ENCODE peak calls at places on chromosomes 13 and 19, in nine cellular contexts. K is Peyer's patch, A is thyroid gland, H is fibroblast of lung, Y is cardiac fibroblast, O is heart left ventricle, L is suprapubic skin, X is upper lobe of right lung, M is tibial nerve. F is an unnamed sample.

GRCh38 chr19:29083863-29084262 is 129.1 kb downstream of the UQCRFS1 start:
- DNase-seq in K (no peak), A (no peak), H (no peak), Y (no peak), O (no peak), L (no peak), X (no peak), M (no peak), F (no peak)

GRCh38 chr13:108060111-108060510 is 155.2 kb downstream of the LIG4 start:
- DNase-seq in K (no peak), A (no peak), H (no peak), Y (no peak), O (no peak), L (no peak), X (no peak), M (no peak), F (no peak)

GRCh38 chr19:38191747-38192146 is 32.3 kb downstream of the DPF1 start:
- DNase-seq in K (no peak), A (no peak), H (no peak), Y (no peak), O (no peak), L (no peak), X (no peak), M (no peak), F (no peak)

GRCh38 chr19:57803594-57804325 is 11.0 kb downstream of the ZNF552 start:
- DNase-seq in K (peak; percentile 59), A (peak; percentile 35), H (peak; percentile 58), Y (peak; percentile 82), O (no peak), L (no peak), X (peak; percentile 63), M (no peak), F (peak; percentile 83)

GRCh38 chr13:20911037-20911436 is 8.5 kb upstream of the XPO4 start:
- DNase-seq in K (no peak), A (no peak), H (no peak), Y (no peak), O (no peak), L (no peak), X (no peak), M (no peak), F (no peak)

GRCh38 chr19:56751078-56751489 is 79.5 kb upstream of the ZNF835 start:
- DNase-seq in K (no peak), A (peak; percentile 51), H (no peak), Y (no peak), O (no peak), L (no peak), X (no peak), M (no peak), F (no peak)

GRCh38 chr19:49326165-49326704 is 1.2 kb upstream of the SLC6A16 start:
- DNase-seq in K (no peak), A (no peak), H (no peak), Y (no peak), O (no peak), L (no peak), X (no peak), M (no peak), F (no peak)

GRCh38 chr19:23002690-23003422 is at the start of gene ZNF728:
- DNase-seq in K (peak; percentile 44), A (peak; percentile 52), H (no peak), Y (no peak), O (peak; percentile 93), L (peak; percentile 59), X (peak; percentile 61), M (peak; percentile 26), F (no peak)

GRCh38 chr19:42455621-42456081 is 12.9 kb upstream of the CXCL17 start:
- DNase-seq in K (peak; percentile 70), A (no peak), H (no peak), Y (no peak), O (no peak), L (no peak), X (no peak), M (no peak), F (no peak)

GRCh38 chr19:15180451-15181390 is 20.1 kb downstream of the NOTCH3 start:
- DNase-seq in K (peak; percentile 84), A (peak; percentile 18), H (no peak), Y (no peak), O (no peak), L (no peak), X (peak; percentile 87), M (no peak), F (no peak)

GRCh38 chr19:54147676-54148075 is 10.1 kb downstream of the CNOT3 start:
- DNase-seq in K (no peak), A (no peak), H (peak; percentile 61), Y (peak; percentile 52), O (peak; percentile 76), L (no peak), X (no peak), M (no peak), F (peak; percentile 41)

GRCh38 chr13:104114111-104114510 is 1047.9 kb upstream of the SLC10A2 start:
- DNase-seq in K (no peak), A (no peak), H (peak; percentile 65), Y (peak; percentile 69), O (no peak), L (no peak), X (no peak), M (no peak), F (peak; percentile 73)

GRCh38 chr19:35213678-35214632 is 14.6 kb downstream of the FAM187B start:
- DNase-seq in K (peak; percentile 70), A (peak; percentile 18), H (peak; percentile 76), Y (peak; percentile 94), O (peak; percentile 82), L (peak; percentile 81), X (peak; percentile 72), M (peak; percentile 85), F (peak; percentile 96)

GRCh38 chr19:46639356-46640061 is 3.5 kb upstream of the GNG8 start:
- DNase-seq in K (no peak), A (no peak), H (peak; percentile 65), Y (peak; percentile 91), O (peak; percentile 68), L (peak; percentile 78), X (peak; percentile 77), M (no peak), F (peak; percentile 88)

GRCh38 chr13:82291852-82292251 is 1590.4 kb downstream of the SLITRK1 start:
- DNase-seq in K (no peak), A (no peak), H (no peak), Y (no peak), O (no peak), L (no peak), X (no peak), M (no peak), F (no peak)

GRCh38 chr13:77980592-77980991 is 62.0 kb upstream of the EDNRB start:
- DNase-seq in K (no peak), A (no peak), H (peak; percentile 86), Y (peak; percentile 88), O (peak; percentile 23), L (no peak), X (no peak), M (no peak), F (peak; percentile 89)

GRCh38 chr13:30796132-30796832 is 60.9 kb downstream of the ALOX5AP start:
- DNase-seq in K (no peak), A (peak; percentile 16), H (peak; percentile 59), Y (peak; percentile 62), O (no peak), L (no peak), X (no peak), M (no peak), F (peak; percentile 59)

GRCh38 chr13:21095311-21095710 is 33.9 kb upstream of the LATS2 start:
- DNase-seq in K (no peak), A (no peak), H (no peak), Y (no peak), O (no peak), L (no peak), X (no peak), M (no peak), F (no peak)

GRCh38 chr19:40147693-40148347 is 43.4 kb upstream of the MAP3K10 start:
- DNase-seq in K (no peak), A (no peak), H (peak; percentile 71), Y (peak; percentile 73), O (no peak), L (peak; percentile 61), X (no peak), M (no peak), F (peak; percentile 82)

GRCh38 chr19:44772969-44773368 is 4.7 kb upstream of the CBLC start:
- DNase-seq in K (no peak), A (no peak), H (peak; percentile 74), Y (no peak), O (no peak), L (no peak), X (no peak), M (no peak), F (no peak)

GRCh38 chr13:41029629-41030028 is 10.5 kb upstream of the ELF1 start:
- DNase-seq in K (no peak), A (no peak), H (no peak), Y (no peak), O (no peak), L (no peak), X (no peak), M (no peak), F (no peak)

GRCh38 chr19:11451942-11452813 is 16.7 kb downstream of the PRKCSH start:
- DNase-seq in K (no peak), A (no peak), H (no peak), Y (no peak), O (no peak), L (no peak), X (no peak), M (no peak), F (no peak)

GRCh38 chr13:52983836-52984235 is 44.8 kb upstream of the OLFM4 start:
- DNase-seq in K (no peak), A (no peak), H (no peak), Y (no peak), O (no peak), L (no peak), X (no peak), M (no peak), F (no peak)
- H3K4me3 ChIP-seq in K (no peak overlapping the region), A (no peak overlapping the region), H (no peak overlapping the region), Y (no peak overlapping the region), O (no peak overlapping the region), L (no peak overlapping the region), X (no peak overlapping the region), M (no peak overlapping the region), F (no peak overlapping the region)

GRCh38 chr13:101838305-101838835 is 385.9 kb downstream of the ITGBL1 start:
- DNase-seq in K (no peak), A (no peak), H (peak; percentile 58), Y (peak; percentile 1), O (no peak), L (no peak), X (no peak), M (no peak), F (no peak)
- TF ChIP-seq CTCF in K (no peak), A (no peak), H (no peak), Y (no peak), O (no peak), L (no peak), X (no peak), M (no peak), F (no peak)

GRCh38 chr13:113495494-113496251 is 5.2 kb upstream of the DCUN1D2 start:
- DNase-seq in K (no peak), A (no peak), H (peak; percentile 42), Y (peak; percentile 29), O (no peak), L (no peak), X (no peak), M (no peak), F (no peak)
- H3K4me3 ChIP-seq in K (no peak overlapping the region), A (no peak overlapping the region), H (no peak overlapping the region), Y (no peak overlapping the region), O (no peak overlapping the region), L (no peak overlapping the region), X (no peak overlapping the region), M (no peak overlapping the region), F (no peak overlapping the region)

DNA sequence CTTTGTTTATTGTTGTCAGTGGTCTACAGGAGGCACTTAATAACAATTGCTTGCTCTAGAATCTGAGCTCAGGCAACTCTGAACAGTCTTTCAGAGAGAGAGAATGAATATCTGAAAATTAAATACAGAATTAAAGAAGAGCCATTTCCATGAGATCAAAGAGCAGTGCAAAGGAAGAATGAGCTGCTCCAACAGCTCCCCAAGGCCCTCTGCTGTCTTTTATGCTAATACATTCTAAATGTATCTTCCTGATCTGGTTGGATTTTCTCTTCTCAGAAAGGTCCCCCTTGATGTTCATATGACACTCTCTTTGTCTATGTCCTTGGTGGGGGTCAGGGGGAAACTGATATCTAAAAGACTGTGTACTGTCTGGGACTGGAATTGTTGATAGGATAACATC is 1029.6 kb downstream of the PCDH9 start:
- DNase-seq in K (no peak), A (no peak), H (no peak), Y (no peak), O (no peak), L (no peak), X (no peak), M (no peak), F (peak; percentile 20)
- TF ChIP-seq CTCF in K (no peak), A (no peak), H (no peak), Y (peak; percentile 6), O (no peak), L (no peak), X (no peak), M (no peak), F (peak; percentile 8)

F was measured in fibroblast of pulmonary artery.